ENCODE peak calls at places on chromosomes 5 and 9, in four cellular contexts. B, A, Y and J are unnamed samples.

GRCh38 chr5:39216621-39217020 is 2.7 kb downstream of the FYB1 start:
- DNase-seq in B (no peak), A (no peak), Y (no peak), J (no peak)

GRCh38 chr5:15346738-15347137 is 153.2 kb upstream of the FBXL7 start:
- DNase-seq in B (no peak), A (no peak), Y (no peak), J (no peak)

GRCh38 chr5:138898742-138899141 is 23.6 kb upstream of the LRRTM2 start:
- DNase-seq in B (no peak), A (no peak), Y (no peak), J (no peak)

GRCh38 chr5:152546493-152546892 is 141.4 kb upstream of the NMUR2 start:
- DNase-seq in B (no peak), A (no peak), Y (no peak), J (no peak)

GRCh38 chr5:146877178-146877681 is 1.3 kb downstream of the PPP2R2B start:
- DNase-seq in B (no peak), A (no peak), Y (no peak), J (no peak)

GRCh38 chr5:68343421-68343826 is 127.9 kb downstream of the PIK3R1 start:
- DNase-seq in B (peak; percentile 81), A (no peak), Y (peak; percentile 57), J (peak; percentile 38)

GRCh38 chr9:137985637-137986071 is 108.1 kb downstream of the CACNA1B start:
- DNase-seq in B (no peak), A (no peak), Y (no peak), J (no peak)

GRCh38 chr9:14365667-14366066 is 51.7 kb upstream of the NFIB start:
- DNase-seq in B (peak; percentile 55), A (no peak), Y (no peak), J (no peak)

GRCh38 chr5:1703352-1704050 is 96.1 kb downstream of the MRPL36 start:
- DNase-seq in B (no peak), A (no peak), Y (no peak), J (no peak)

GRCh38 chr9:117411547-117411946 is 3.3 kb downstream of the ASTN2 start:
- DNase-seq in B (peak; percentile 6), A (peak; percentile 18), Y (peak; percentile 20), J (peak; percentile 51)

GRCh38 chr9:37037137-37037743 is 3.2 kb upstream of the PAX5 start:
- DNase-seq in B (no peak), A (no peak), Y (no peak), J (no peak)

GRCh38 chr9:128276574-128277270 is 646 bp downstream of the SWI5 start:
- DNase-seq in B (peak; percentile 34), A (no peak), Y (peak; percentile 67), J (peak; percentile 51)

GRCh38 chr5:143259254-143259605 is 144.3 kb downstream of the NR3C1 start:
- DNase-seq in B (no peak), A (no peak), Y (no peak), J (no peak)

GRCh38 chr5:87717761-87718160 is 305.0 kb upstream of the CCNH start:
- DNase-seq in B (no peak), A (no peak), Y (no peak), J (no peak)

GRCh38 chr9:111483862-111484563 is at the start of gene ECPAS:
- DNase-seq in B (peak; percentile 78), A (peak; percentile 74), Y (peak; percentile 87), J (peak; percentile 89)

GRCh38 chr5:169742773-169743296 is 105.8 kb downstream of the DOCK2 start:
- DNase-seq in B (peak; percentile 76), A (no peak), Y (no peak), J (no peak)

GRCh38 chr5:73321757-73322452 is 126.7 kb downstream of the FOXD1 start:
- DNase-seq in B (peak; percentile 97), A (no peak), Y (no peak), J (no peak)

GRCh38 chr5:163506726-163507125 is 1.3 kb downstream of the MAT2B start:
- DNase-seq in B (peak; percentile 67), A (no peak), Y (no peak), J (no peak)

GRCh38 chr5:68027519-68027918 is 188.0 kb upstream of the PIK3R1 start:
- DNase-seq in B (peak; percentile 77), A (no peak), Y (no peak), J (no peak)

GRCh38 chr5:17180957-17181723 is 36.3 kb upstream of the BASP1 start:
- DNase-seq in B (peak; percentile 100), A (peak; percentile 13), Y (no peak), J (peak; percentile 72)

GRCh38 chr5:159031513-159031912 is 68.2 kb downstream of the EBF1 start:
- DNase-seq in B (peak; percentile 57), A (no peak), Y (no peak), J (no peak)

GRCh38 chr5:98631311-98632054 is 142.0 kb upstream of the RGMB start:
- DNase-seq in B (peak; percentile 68), A (no peak), Y (no peak), J (peak; percentile 17)

GRCh38 chr5:67971223-67971830 is 244.2 kb upstream of the PIK3R1 start:
- DNase-seq in B (peak; percentile 25), A (peak; percentile 48), Y (no peak), J (no peak)

GRCh38 chr9:116087246-116087645 is 66.3 kb upstream of the PAPPA start:
- DNase-seq in B (peak; percentile 86), A (no peak), Y (no peak), J (peak; percentile 8)

GRCh38 chr5:56440871-56441740 is 208.0 kb upstream of the ANKRD55 start:
- DNase-seq in B (peak; percentile 88), A (peak; percentile 96), Y (no peak), J (peak; percentile 22)

DNA sequence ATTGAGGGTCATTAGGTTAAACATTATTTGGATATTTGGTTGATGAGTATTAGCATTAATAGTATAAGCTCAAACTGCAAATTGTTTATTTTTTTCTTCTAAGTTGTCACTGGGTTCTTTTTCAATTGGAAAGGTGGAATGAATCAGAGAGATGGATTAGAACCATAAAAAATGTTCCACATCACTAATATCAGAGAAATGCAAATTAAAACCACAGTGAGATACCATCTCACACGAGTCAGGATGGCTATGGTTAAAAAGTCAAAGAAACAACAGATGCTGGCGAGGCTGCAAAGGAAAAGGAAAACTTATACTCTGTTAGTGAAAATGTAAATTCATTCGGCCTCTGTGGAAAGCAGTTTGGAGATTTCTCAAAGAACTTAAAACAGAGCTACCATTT is 122.8 kb downstream of the CCDC192 start:
- DNase-seq in B (peak; percentile 78), A (no peak), Y (no peak), J (no peak)
- TF ChIP-seq MAZ in B (no peak), A (no peak), Y (no peak), J (no peak)

GRCh38 chr5:179820127-179820482 is 600 bp upstream of the SQSTM1 start:
- DNase-seq in B (no peak), A (no peak), Y (no peak), J (peak; percentile 60)

GRCh38 chr5:179821298-179822058 is 773 bp downstream of the SQSTM1 start:
- DNase-seq in B (peak; percentile 90), A (peak; percentile 80), Y (peak; percentile 95), J (peak; percentile 92)

GRCh38 chr5:179818746-179819295 is 1.9 kb upstream of the SQSTM1 start:
- DNase-seq in B (peak; percentile 95), A (peak; percentile 94), Y (peak; percentile 90), J (peak; percentile 90)

GRCh38 chr5:179820483-179821297 is at the start of gene SQSTM1:
- DNase-seq in B (peak; percentile 74), A (peak; percentile 45), Y (peak; percentile 92), J (peak; percentile 87)

DNA sequence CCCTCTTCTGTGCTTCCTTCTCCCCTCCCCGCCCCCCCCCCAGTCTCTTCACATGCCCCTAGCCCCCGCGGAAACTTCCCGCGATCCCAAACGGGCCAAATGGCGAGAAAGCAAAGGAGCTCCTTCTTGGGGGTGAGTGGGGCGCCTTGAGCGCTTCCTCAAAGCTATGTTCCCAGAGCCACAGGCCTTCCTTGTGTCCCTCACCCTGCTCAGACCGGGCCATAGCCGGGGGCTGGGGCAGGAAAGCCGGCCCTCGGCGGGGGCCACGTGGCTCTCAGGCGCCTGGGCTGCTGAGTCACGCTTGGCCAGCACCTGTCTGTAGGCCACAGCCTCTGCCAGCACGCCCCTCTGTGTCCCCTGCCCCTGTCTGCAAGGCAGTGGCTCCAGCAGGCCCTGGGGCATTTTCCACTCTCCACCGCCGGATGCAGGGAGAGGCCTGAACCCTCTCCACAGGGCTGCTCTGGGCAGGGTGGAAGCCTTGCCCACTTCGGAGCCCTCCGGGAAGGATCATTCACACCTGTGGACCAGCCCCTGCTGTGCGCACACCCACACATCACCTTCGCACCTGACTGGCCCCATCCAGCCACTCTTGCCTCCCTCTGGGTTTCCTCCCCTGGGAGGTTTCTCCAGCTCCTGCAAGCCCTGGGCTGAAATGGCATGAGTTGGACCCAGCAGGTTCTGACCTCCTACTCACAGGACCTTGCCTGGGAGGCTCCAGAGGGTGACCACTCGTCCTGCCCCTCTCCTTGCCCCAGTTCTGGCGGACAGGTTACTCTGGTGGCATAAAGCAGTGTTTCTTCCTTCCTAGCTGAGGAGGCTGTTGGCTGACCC is 1.2 kb upstream of the SQSTM1 start:
- DNase-seq in B (peak; percentile 77), A (peak; percentile 82), Y (peak; percentile 76), J (no peak)
- TF ChIP-seq RFX5 in B (no peak), A (peak; percentile 1), Y (no peak), J (no peak)

DNA sequence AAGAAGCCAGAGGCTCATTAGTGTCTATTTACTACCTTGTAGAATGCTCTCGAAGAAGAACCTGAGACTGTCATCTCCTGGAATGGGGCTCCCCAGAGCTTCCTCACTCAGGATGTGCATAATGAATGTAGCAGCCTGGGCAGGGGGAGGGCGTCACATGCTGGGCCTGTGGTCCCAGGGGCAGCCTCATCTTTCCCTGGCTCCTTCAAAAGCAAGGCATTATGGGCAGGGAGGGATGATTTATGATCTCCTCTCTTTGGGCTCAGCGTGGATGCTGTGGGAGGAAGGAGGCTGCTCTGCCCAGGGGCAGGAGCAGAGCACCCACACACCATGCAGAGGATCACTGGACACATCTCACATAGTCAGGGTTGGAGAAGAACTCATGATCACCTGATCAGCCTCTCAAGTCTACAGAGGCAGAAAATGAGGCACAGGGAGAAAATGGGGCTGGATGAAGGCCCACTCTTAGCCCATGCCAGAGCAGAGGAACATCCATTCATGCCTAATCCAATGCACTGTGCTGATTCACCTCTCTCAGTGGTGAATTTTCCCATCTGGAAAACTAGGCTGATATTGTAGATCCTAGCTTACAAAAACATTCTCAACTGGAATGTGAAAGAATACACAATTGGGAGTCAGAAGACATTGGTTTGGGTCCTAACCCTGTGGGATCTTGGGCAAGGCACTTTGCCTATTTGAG is 173.7 kb downstream of the CARTPT start:
- DNase-seq in B (no peak), A (no peak), Y (no peak), J (no peak)
- TF ChIP-seq MAZ in B (no peak), A (no peak), Y (no peak), J (no peak)

GRCh38 chr5:154467655-154468354 is 10.2 kb downstream of the HAND1 start:
- DNase-seq in B (peak; percentile 53), A (peak; percentile 31), Y (peak; percentile 88), J (peak; percentile 65)
- TF ChIP-seq RFX5 in B (no peak), A (no peak), Y (no peak), J (no peak)

DNA sequence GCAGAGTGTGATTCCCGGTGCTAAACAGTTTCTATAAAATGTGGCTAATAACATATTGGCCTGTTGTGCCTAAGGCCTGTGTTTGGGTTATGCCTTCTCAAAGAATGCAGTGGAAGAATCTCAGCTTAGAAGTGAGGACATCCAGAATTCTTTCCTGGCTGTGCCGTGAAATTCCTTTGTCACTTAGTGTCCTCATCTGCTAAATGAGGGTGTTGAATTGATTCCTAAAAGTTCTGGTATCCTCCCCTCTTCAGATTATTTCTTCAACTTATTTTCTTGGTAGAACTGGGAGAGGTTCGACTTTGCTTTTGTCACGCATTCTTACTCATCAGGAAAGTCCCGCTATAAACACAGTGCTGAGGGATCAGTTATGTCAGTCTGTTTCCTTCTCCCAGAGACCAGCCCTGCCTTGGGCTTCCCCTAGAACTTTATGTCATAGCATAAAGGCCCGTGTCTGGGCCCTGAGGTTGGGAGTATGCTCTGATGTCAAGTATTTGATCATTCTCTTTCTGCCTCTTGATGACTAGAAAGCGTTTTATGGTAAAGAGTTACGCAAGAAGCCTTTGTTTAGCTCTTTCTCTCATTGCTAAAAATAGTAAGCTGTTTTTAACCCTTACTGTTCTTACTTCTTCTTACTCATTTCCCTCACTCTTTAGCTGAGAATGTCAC is 29.5 kb downstream of the MTAP start:
- DNase-seq in B (peak; percentile 98), A (no peak), Y (no peak), J (peak; percentile 88)
- TF ChIP-seq MAZ in B (no peak), A (no peak), Y (no peak), J (no peak)